ENCODE peak calls at places on chromosomes 2 and 18, in six cellular contexts. F is A549, H is suprapubic skin, X is ovary, U is tibial nerve, A is transverse colon. M is an unnamed sample.

GRCh38 chr2:83817511-83817910 is 641.6 kb downstream of the SUCLG1 start:
- DNase-seq in F (no peak), H (no peak), X (no peak), U (no peak), A (no peak), M (no peak)

GRCh38 chr2:179193759-179194394 is 70.8 kb downstream of the SESTD1 start:
- DNase-seq in F (no peak), H (no peak), X (no peak), U (no peak), A (no peak), M (no peak)

GRCh38 chr2:239372835-239373234 is 28.0 kb downstream of the HDAC4 start:
- DNase-seq in F (no peak), H (peak), X (peak), U (no peak), A (no peak), M (peak)

GRCh38 chr2:9165625-9166024 is 41.0 kb upstream of the ASAP2 start:
- DNase-seq in F (no peak), H (no peak), X (no peak), U (no peak), A (no peak), M (no peak)

GRCh38 chr18:76657428-76657827 is 162.4 kb upstream of the ZNF516 start:
- DNase-seq in F (no peak), H (no peak), X (no peak), U (no peak), A (no peak), M (no peak)

GRCh38 chr2:161128885-161129284 is 31.3 kb upstream of the TANK start:
- DNase-seq in F (no peak), H (no peak), X (no peak), U (no peak), A (no peak), M (no peak)

GRCh38 chr18:60391571-60392226 is 19.1 kb upstream of the MC4R start:
- DNase-seq in F (no peak), H (no peak), X (no peak), U (no peak), A (no peak), M (no peak)

GRCh38 chr2:19987936-19988335 is 2.0 kb downstream of the WDR35 start:
- DNase-seq in F (no peak), H (no peak), X (no peak), U (no peak), A (no peak), M (no peak)

GRCh38 chr2:216985658-216986141 is 125.8 kb upstream of the TNP1 start:
- DNase-seq in F (no peak), H (no peak), X (no peak), U (no peak), A (no peak), M (no peak)

GRCh38 chr2:239341840-239342239 is 59.0 kb downstream of the HDAC4 start:
- DNase-seq in F (no peak), H (no peak), X (no peak), U (no peak), A (no peak), M (no peak)

GRCh38 chr2:238974510-238975166 is 126.8 kb downstream of the TWIST2 start:
- DNase-seq in F (peak), H (peak), X (no peak), U (no peak), A (no peak), M (peak)

GRCh38 chr2:225466891-225467604 is 67.5 kb downstream of the NYAP2 start:
- DNase-seq in F (no peak), H (no peak), X (no peak), U (no peak), A (no peak), M (no peak)

GRCh38 chr2:225464346-225465025 is 65.0 kb downstream of the NYAP2 start:
- DNase-seq in F (no peak), H (no peak), X (no peak), U (no peak), A (no peak), M (no peak)

GRCh38 chr2:225465827-225466226 is 66.3 kb downstream of the NYAP2 start:
- DNase-seq in F (no peak), H (no peak), X (no peak), U (no peak), A (no peak), M (no peak)

GRCh38 chr2:225463449-225463848 is 63.9 kb downstream of the NYAP2 start:
- DNase-seq in F (no peak), H (no peak), X (no peak), U (no peak), A (no peak), M (no peak)

GRCh38 chr2:225462945-225463344 is 63.4 kb downstream of the NYAP2 start:
- DNase-seq in F (no peak), H (no peak), X (no peak), U (no peak), A (no peak), M (no peak)
- TF ChIP-seq EP300 in F (no peak), H (no peak), X (no peak), U (no peak), A (no peak), M (no peak)

GRCh38 chr18:41395695-41396094 is 559.3 kb upstream of the PIK3C3 start:
- DNase-seq in F (no peak), H (no peak), X (no peak), U (no peak), A (no peak), M (no peak)

GRCh38 chr18:41396861-41397260 is 558.2 kb upstream of the PIK3C3 start:
- DNase-seq in F (no peak), H (no peak), X (no peak), U (no peak), A (no peak), M (no peak)

GRCh38 chr18:41389936-41390667 is 564.9 kb upstream of the PIK3C3 start:
- DNase-seq in F (no peak), H (no peak), X (no peak), U (no peak), A (no peak), M (no peak)

GRCh38 chr18:41396211-41396610 is 558.8 kb upstream of the PIK3C3 start:
- DNase-seq in F (no peak), H (no peak), X (no peak), U (no peak), A (no peak), M (no peak)

DNA sequence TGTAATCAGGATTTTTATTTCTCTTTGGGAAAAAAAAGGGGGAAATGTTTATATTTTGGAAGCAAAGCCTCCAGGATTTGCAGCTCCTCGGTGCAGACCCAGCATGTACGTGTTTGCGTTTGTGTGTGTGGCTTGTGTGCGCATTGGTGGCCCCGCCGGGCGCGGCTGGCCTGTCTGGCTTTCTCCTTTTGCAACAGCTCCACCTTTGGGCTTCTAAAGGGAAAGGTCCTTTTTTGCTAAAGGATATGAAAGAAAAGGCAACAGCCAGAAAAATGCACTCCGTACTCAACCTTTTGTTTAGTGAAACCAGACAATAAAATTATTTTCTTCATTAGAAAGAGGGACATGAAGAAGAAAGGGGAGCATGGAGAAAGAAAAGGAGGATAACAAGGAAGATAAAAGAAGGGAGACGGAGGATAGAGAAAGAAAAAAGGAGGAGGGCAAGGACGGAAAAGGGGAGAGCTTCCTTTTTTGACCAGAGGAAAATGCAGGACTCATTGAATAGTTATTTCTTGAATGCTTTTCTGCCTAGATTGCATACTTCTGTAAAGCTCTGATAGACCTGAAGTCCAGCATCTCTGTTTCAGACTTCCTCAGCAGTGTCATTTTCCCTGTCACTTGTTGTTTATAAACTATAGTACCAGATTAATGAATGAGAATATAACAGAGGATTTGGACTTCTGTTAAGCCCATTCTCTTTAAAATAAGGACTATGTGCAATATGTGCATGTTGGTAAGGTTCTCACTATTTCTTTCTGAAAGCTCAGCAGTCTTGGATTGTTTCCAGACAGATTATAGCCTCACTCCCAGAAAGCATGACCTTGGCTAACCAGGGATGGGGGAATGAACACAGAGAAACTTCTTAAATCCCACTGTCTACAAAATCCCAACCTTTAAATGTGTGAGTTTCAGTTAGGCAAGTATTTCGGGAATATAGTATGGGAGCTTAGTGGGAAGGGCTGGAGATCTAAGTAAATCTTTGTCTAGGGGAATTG is 563.1 kb upstream of the PIK3C3 start:
- DNase-seq in F (peak), H (no peak), X (peak), U (no peak), A (peak), M (no peak)
- TF ChIP-seq CTCF in F (peak), H (peak), X (no peak), U (no peak), A (peak), M (no peak)

GRCh38 chr2:109171444-109172334 is 42.7 kb downstream of the SH3RF3 start:
- DNase-seq in F (no peak), H (peak), X (peak), U (peak), A (peak), M (peak)
- TF ChIP-seq EP300 in F (no peak), H (no peak), X (no peak), U (peak), A (peak), M (peak)

GRCh38 chr2:12050381-12050780 is 303.9 kb downstream of the LPIN1 start:
- DNase-seq in F (peak), H (no peak), X (no peak), U (peak), A (no peak), M (no peak)
- TF ChIP-seq CTCF in F (peak), H (no peak), X (no peak), U (no peak), A (no peak), M (no peak)

GRCh38 chr2:11281221-11281620 is 63.2 kb downstream of the ROCK2 start:
- DNase-seq in F (no peak), H (no peak), X (no peak), U (no peak), A (no peak), M (no peak)

GRCh38 chr2:11278219-11278618 is 66.2 kb downstream of the ROCK2 start:
- DNase-seq in F (no peak), H (no peak), X (no peak), U (no peak), A (no peak), M (no peak)

GRCh38 chr2:11275910-11276309 is 68.5 kb downstream of the ROCK2 start:
- DNase-seq in F (no peak), H (no peak), X (no peak), U (no peak), A (no peak), M (no peak)

GRCh38 chr2:11280713-11281112 is 63.7 kb downstream of the ROCK2 start:
- DNase-seq in F (no peak), H (no peak), X (no peak), U (no peak), A (no peak), M (no peak)

DNA sequence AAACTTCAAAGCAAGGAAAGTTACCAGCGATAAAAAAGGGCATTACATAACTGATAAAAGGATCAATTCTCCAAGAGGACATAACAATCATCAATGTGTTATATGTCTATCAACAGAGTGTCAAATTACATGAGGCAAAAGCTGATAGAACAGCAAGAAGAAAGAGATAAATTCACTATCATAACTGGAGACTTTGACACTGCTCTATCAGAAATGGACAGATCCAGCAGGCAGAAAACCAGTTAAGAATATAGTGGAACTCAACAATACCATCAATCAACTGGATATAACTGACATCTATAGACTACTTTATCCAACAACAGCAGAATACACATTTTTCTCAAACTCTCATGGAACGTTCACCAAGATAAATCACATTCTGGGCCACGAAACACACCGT is 65.0 kb downstream of the ROCK2 start:
- DNase-seq in F (no peak), H (no peak), X (no peak), U (no peak), A (no peak), M (no peak)
- TF ChIP-seq EP300 in F (no peak), H (no peak), X (no peak), U (no peak), A (no peak), M (no peak)

GRCh38 chr2:150548527-150548926 is 61.1 kb upstream of the RND3 start:
- DNase-seq in F (peak), H (no peak), X (no peak), U (no peak), A (no peak), M (no peak)
- TF ChIP-seq CTCF in F (peak), H (no peak), X (no peak), U (no peak), A (no peak), M (no peak)

GRCh38 chr18:57846258-57846657 is 43.1 kb upstream of the ATP8B1 start:
- DNase-seq in F (peak), H (no peak), X (no peak), U (no peak), A (no peak), M (no peak)
- TF ChIP-seq EP300 in F (no peak), H (no peak), X (no peak), U (no peak), A (no peak), M (no peak)

GRCh38 chr18:24016643-24017042 is 2.1 kb downstream of the TTC39C start:
- DNase-seq in F (peak), H (no peak), X (no peak), U (no peak), A (no peak), M (no peak)
- TF ChIP-seq CTCF in F (no peak), H (peak), X (no peak), U (peak), A (peak), M (peak)

GRCh38 chr2:48414980-48415764 is 114.8 kb upstream of the STON1 start:
- DNase-seq in F (no peak), H (no peak), X (no peak), U (no peak), A (no peak), M (no peak)
- TF ChIP-seq EP300 in F (no peak), H (no peak), X (no peak), U (no peak), A (no peak), M (no peak)

DNA sequence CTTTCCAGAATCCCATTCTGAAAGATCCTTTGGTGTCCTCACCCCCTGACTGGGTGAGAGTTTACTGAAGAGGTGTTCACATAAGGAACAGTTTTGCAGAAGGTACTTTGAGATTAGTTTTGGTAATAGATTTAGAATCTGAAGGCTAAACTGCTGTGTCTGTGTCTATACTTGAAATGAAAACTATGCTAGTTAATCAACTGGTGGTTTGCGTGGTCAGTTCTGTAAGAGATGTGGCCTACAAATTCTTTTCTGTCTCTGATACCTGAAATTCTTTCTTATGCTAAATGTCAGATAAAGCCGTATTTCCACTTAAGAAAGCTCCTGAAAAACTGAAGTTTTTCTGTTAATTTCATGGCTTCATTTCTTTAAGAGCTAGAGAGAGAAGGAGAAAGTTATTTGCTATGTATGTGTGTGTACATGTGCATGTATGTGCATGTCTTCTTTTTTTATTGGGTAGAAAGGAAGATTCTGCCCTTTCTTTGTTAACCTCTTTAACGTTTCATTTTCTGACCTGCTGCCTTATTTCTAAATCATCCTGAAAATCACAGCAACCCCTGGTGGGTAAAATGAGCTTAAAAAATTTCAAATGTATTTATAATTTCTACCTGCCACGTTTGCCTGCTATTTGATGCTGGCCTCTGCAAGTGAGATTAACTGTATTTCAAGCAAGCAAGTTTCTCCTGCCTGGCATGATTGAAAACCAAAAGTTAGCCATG is 552.0 kb upstream of the NRP2 start:
- DNase-seq in F (no peak), H (no peak), X (no peak), U (no peak), A (no peak), M (no peak)
- TF ChIP-seq CTCF in F (no peak), H (no peak), X (no peak), U (no peak), A (no peak), M (no peak)